ENCODE peak calls at places on chromosome 20, in seven cellular contexts. O is testis, K is IMR-90, C is heart left ventricle, Q is ovary, B is GM12892, V is prostate gland. J is an unnamed sample.

GRCh38 chr20:5222919-5223634 is 93.7 kb downstream of the PROKR2 start:
- DNase-seq in C (peak), O (peak), V (peak), K (peak), B (peak), Q (peak), J (peak)

GRCh38 chr20:22904905-22905304 is 130.2 kb upstream of the SSTR4 start:
- DNase-seq in C (no peak), V (no peak), O (no peak), Q (no peak), B (no peak), K (no peak), J (no peak)

GRCh38 chr20:41716436-41716835 is 98.3 kb upstream of the CHD6 start:
- DNase-seq in O (no peak), C (no peak), V (no peak), B (no peak), Q (no peak), K (peak), J (no peak)

GRCh38 chr20:62142252-62143117 is 709 bp downstream of the PSMA7 start:
- DNase-seq in Q (no peak), V (no peak), K (no peak), O (no peak), B (no peak), C (no peak), J (no peak)

GRCh38 chr20:59743767-59744485 is 139.6 kb downstream of the PHACTR3 start:
- DNase-seq in O (no peak), C (no peak), B (peak), K (no peak), Q (no peak), V (no peak), J (no peak)

GRCh38 chr20:25453035-25453810 is 45.8 kb downstream of the GINS1 start:
- DNase-seq in V (no peak), Q (no peak), K (peak), O (no peak), B (no peak), C (no peak), J (no peak)

GRCh38 chr20:5061209-5061608 is 58.5 kb downstream of the PCNA start:
- DNase-seq in V (no peak), Q (no peak), K (peak), C (no peak), O (no peak), B (no peak), J (peak)

GRCh38 chr20:5309971-5310370 is 6.8 kb downstream of the PROKR2 start:
- DNase-seq in K (peak), C (no peak), V (no peak), O (no peak), Q (no peak), B (no peak), J (no peak)

GRCh38 chr20:20568604-20569205 is 143.7 kb downstream of the RALGAPA2 start:
- DNase-seq in O (peak), B (no peak), Q (no peak), K (peak), V (no peak), C (no peak), J (peak)

GRCh38 chr20:1374246-1374645 is 18.6 kb downstream of the FKBP1A start:
- DNase-seq in V (no peak), O (no peak), K (no peak), Q (no peak), C (no peak), B (no peak), J (no peak)

GRCh38 chr20:23404196-23404595 is 17.1 kb downstream of the NAPB start:
- DNase-seq in Q (no peak), K (peak), B (no peak), C (no peak), O (no peak), V (no peak), J (no peak)

GRCh38 chr20:43666376-43667328 is at the start of gene MYBL2:
- DNase-seq in Q (no peak), K (peak), C (no peak), B (peak), V (no peak), O (peak), J (peak)
- TF ChIP-seq POLR2A in Q (no peak), K (no peak), C (no peak), B (peak), V (no peak), O (no peak), J (peak)

GRCh38 chr20:32357869-32358631 is at the start of gene ASXL1:
- DNase-seq in Q (peak), K (peak), C (peak), O (peak), V (peak), B (peak), J (peak)
- TF ChIP-seq POLR2A in Q (peak), K (no peak), C (no peak), O (peak), V (peak), B (peak), J (peak)

GRCh38 chr20:49219091-49219923 is at the start of gene DDX27:
- DNase-seq in O (peak), V (peak), K (peak), C (peak), Q (peak), B (peak), J (peak)
- TF ChIP-seq POLR2A in O (peak), V (peak), K (peak), C (no peak), Q (peak), B (peak), J (peak)

GRCh38 chr20:6641012-6641411 is 126.5 kb upstream of the BMP2 start:
- DNase-seq in O (no peak), C (no peak), K (no peak), B (no peak), Q (no peak), V (no peak), J (no peak)
- TF ChIP-seq POLR2A in O (no peak), C (no peak), K (no peak), B (no peak), Q (no peak), V (no peak), J (no peak)

GRCh38 chr20:37090357-37090871 is 5.4 kb downstream of the RBL1 start:
- DNase-seq in O (no peak), V (no peak), K (no peak), B (no peak), C (no peak), Q (no peak), J (no peak)

GRCh38 chr20:37095108-37095608 is 639 bp downstream of the RBL1 start:
- DNase-seq in C (no peak), Q (no peak), B (peak), O (no peak), V (no peak), K (no peak), J (no peak)

GRCh38 chr20:37096415-37097039 is 730 bp upstream of the RBL1 start:
- DNase-seq in C (no peak), V (no peak), K (no peak), B (no peak), O (peak), Q (no peak), J (no peak)

GRCh38 chr20:37095609-37096414 is at the start of gene RBL1:
- DNase-seq in V (peak), K (peak), Q (peak), O (peak), C (peak), B (peak), J (peak)
- TF ChIP-seq POLR2A in V (peak), K (no peak), Q (no peak), O (no peak), C (no peak), B (peak), J (peak)

DNA sequence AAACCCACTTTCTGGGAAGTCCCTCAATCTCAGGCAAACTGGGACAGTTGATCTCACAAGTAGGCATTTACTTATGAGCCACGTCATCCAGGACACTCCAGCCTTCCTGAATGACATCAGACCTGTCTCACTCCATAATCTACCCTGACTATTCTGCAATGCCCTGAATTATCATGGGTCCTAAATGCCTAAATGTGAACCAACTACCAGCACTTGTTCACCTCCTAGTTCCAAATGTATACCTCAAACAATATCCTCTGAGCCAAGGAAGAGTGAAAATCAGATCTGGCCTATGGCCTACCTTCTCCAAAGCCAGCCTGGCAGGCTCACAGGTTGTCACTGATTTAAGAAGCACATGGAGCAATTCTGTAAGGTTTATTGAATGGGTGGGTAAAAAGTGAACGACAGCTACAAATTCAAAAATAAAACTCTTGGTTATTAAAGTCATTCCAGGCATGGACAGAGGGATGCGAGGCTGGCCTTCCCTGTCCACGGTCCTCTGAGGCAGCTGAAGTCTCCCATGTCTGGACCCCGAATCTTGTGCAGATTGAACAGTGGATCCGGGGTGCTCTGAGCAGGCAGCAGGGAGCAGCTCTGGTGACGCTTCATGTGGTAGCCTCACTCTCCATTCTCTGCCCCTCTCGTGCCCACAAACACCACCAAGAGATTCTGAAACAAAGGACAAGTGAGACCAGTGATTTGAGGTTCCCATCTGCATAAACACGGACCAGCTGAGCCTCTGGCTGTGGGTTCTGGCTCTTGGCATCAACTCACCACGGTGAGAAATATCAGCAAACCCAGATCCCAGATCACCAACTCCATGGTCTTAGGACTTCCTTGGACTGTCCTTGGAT is 14.7 kb downstream of the SNHG17 start:
- DNase-seq in V (no peak), B (no peak), O (no peak), K (peak), C (no peak), Q (no peak), J (no peak)
- TF ChIP-seq POLR2A in V (no peak), B (no peak), O (no peak), K (no peak), C (no peak), Q (no peak), J (no peak)

GRCh38 chr20:38145094-38146075 is 19.7 kb downstream of the TGM2 start:
- DNase-seq in Q (no peak), K (peak), V (no peak), O (no peak), B (no peak), C (no peak), J (no peak)
- TF ChIP-seq POLR2A in Q (no peak), K (no peak), V (no peak), O (no peak), B (no peak), C (no peak), J (no peak)

GRCh38 chr20:47413189-47413588 is 56.7 kb upstream of the ZMYND8 start:
- DNase-seq in Q (no peak), B (no peak), C (no peak), K (no peak), O (no peak), V (no peak), J (no peak)

GRCh38 chr20:47412073-47412472 is 55.6 kb upstream of the ZMYND8 start:
- DNase-seq in C (no peak), O (no peak), Q (no peak), B (no peak), V (no peak), K (no peak), J (no peak)

GRCh38 chr20:47405775-47406325 is 49.4 kb upstream of the ZMYND8 start:
- DNase-seq in C (no peak), Q (no peak), K (no peak), O (no peak), V (no peak), B (no peak), J (no peak)

GRCh38 chr20:47406849-47407682 is 50.6 kb upstream of the ZMYND8 start:
- DNase-seq in C (no peak), B (no peak), O (no peak), Q (no peak), V (no peak), K (peak), J (no peak)

GRCh38 chr20:47411161-47411560 is 54.7 kb upstream of the ZMYND8 start:
- DNase-seq in B (no peak), K (no peak), V (no peak), C (peak), O (peak), Q (no peak), J (no peak)
- TF ChIP-seq POLR2A in B (no peak), K (no peak), V (no peak), C (no peak), O (no peak), Q (no peak), J (no peak)

DNA sequence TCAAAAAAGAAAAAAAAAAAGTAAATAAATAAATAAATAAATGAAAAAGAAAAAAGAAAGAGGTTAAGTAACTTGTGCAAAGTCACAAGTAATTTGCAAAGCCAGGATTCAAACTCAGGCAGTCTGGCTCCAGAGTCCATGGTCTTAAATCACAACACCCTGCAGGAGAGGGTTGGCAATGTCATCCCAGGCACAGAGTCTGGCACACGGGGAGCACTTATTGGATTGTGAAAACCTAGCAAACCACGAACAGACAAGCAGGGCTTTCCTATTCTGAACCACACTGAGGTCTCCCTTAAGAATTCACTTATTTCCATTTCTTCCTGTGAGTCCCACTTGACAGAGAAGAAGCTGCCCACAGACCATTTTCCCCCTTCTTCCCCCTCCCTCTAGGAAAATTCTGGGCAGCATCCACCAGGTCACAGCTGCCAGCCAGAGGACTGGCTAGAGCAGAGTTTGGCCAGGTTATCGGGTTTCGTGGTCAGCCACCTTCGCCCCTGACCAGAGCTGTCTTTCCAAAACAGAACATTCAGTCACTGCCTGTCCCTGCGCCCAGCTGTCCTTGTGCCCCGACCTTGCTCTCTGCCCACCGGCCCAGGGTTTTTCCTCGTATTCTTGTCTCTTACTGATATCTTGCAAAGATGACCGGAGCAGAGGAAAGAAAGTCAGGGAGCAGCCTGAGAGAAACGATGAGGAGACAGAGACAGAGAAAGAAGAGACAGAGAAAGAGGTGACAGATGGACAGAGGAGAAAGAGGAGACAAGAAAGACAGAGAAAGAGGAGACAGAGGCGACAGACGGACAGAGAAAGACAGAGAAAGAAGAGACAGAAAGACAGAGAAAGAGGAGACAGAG is 106.4 kb upstream of the PTPN1 start:
- DNase-seq in B (no peak), C (no peak), O (no peak), V (no peak), Q (no peak), K (no peak), J (no peak)
- TF ChIP-seq POLR2A in B (no peak), C (no peak), O (no peak), V (no peak), Q (no peak), K (no peak), J (no peak)